ENCODE peak calls at places on chromosomes 3 and 15, in eight cellular contexts. C, D, V, F, S, U, K and R are unnamed samples.

GRCh38 chr3:197730200-197730599 is 6.5 kb downstream of the RUBCN start:
- DNase-seq in S (peak; percentile 82), U (no peak), C (no peak), F (no peak), D (no peak), V (no peak), K (no peak), R (no peak)

GRCh38 chr3:175312766-175313165 is 453.6 kb downstream of the NAALADL2 start:
- DNase-seq in C (no peak), S (no peak), U (no peak), D (no peak), F (no peak), K (no peak), V (no peak), R (no peak)

GRCh38 chr3:169636928-169637327 is 26.6 kb downstream of the MECOM start:
- DNase-seq in U (no peak), C (no peak), S (no peak), V (no peak), K (no peak), D (no peak), F (no peak), R (no peak)

GRCh38 chr3:132311860-132312259 is 5.3 kb upstream of the ACP3 start:
- DNase-seq in V (no peak), S (peak; percentile 32), U (no peak), K (no peak), C (no peak), F (no peak), D (no peak), R (no peak)

GRCh38 chr15:62888628-62889027 is 153.9 kb upstream of the TPM1 start:
- DNase-seq in K (no peak), D (no peak), F (no peak), U (no peak), C (no peak), S (peak; percentile 17), V (no peak), R (no peak)

GRCh38 chr3:184383033-184383740 is 3.3 kb downstream of the CHRD start:
- DNase-seq in C (no peak), D (no peak), U (no peak), K (no peak), S (no peak), V (no peak), F (no peak), R (no peak)

GRCh38 chr3:193165431-193166120 is 75.4 kb upstream of the PLAAT1 start:
- DNase-seq in C (no peak), D (no peak), U (no peak), F (no peak), V (no peak), S (no peak), K (no peak), R (no peak)

GRCh38 chr3:156518726-156519125 is 36.2 kb downstream of the SSR3 start:
- DNase-seq in V (no peak), S (peak; percentile 19), C (no peak), F (no peak), K (no peak), D (no peak), U (no peak), R (no peak)

GRCh38 chr15:85615930-85616329 is 178.8 kb downstream of the KLHL25 start:
- DNase-seq in F (no peak), U (no peak), V (no peak), D (no peak), S (peak; percentile 52), C (no peak), K (no peak), R (peak; percentile 36)

GRCh38 chr3:157142315-157142714 is 17.6 kb downstream of the CCNL1 start:
- DNase-seq in F (no peak), S (no peak), K (no peak), D (peak; percentile 82), C (no peak), U (no peak), V (no peak), R (no peak)

GRCh38 chr15:78685157-78685830 is 44.3 kb upstream of the CHRNB4 start:
- DNase-seq in K (no peak), F (no peak), U (no peak), D (peak; percentile 50), V (no peak), S (no peak), C (no peak), R (peak; percentile 47)

GRCh38 chr15:98953000-98953776 is 54.4 kb downstream of the PGPEP1L start:
- DNase-seq in D (no peak), F (no peak), K (no peak), V (no peak), C (no peak), S (peak; percentile 13), U (no peak), R (no peak)

GRCh38 chr3:136898954-136899353 is 36.9 kb downstream of the NCK1 start:
- DNase-seq in K (no peak), S (peak; percentile 9), U (no peak), C (no peak), D (no peak), F (no peak), V (no peak), R (no peak)

GRCh38 chr3:186432189-186432588 is 70.2 kb upstream of the DGKG start:
- DNase-seq in C (no peak), S (peak; percentile 11), D (no peak), K (no peak), V (no peak), F (no peak), U (no peak), R (peak; percentile 71)